ENCODE peak calls at places on chromosomes 7 and 10, in five cellular contexts. T, L, E, C and O are unnamed samples. For H3K4me1, the result is how much of the 10 kb centered on the place peaks cover.

GRCh38 chr10:132122097-132122861 is 56.5 kb downstream of the JAKMIP3 start:
- DNase-seq in T (no peak), L (no peak), C (no peak), E (no peak), O (peak)

GRCh38 chr10:94076325-94076841 is 82.7 kb downstream of the PLCE1 start:
- DNase-seq in T (peak), L (no peak), C (no peak), E (peak), O (no peak)

GRCh38 chr7:74012842-74013249 is 15.1 kb upstream of the ELN start:
- DNase-seq in L (peak), C (no peak), E (no peak), T (no peak), O (peak)

GRCh38 chr10:110358869-110359629 is 54.3 kb upstream of the SMNDC1 start:
- DNase-seq in T (peak), E (no peak), L (peak), C (no peak), O (no peak)

GRCh38 chr10:114550756-114551290 is 107.3 kb downstream of the ABLIM1 start:
- DNase-seq in C (no peak), T (peak), E (no peak), L (no peak), O (no peak)

GRCh38 chr10:1149793-1150637 is 93.8 kb downstream of the WDR37 start:
- DNase-seq in L (no peak), T (no peak), E (peak), C (no peak), O (no peak)

GRCh38 chr10:88317099-88317498 is 266.0 kb downstream of the RNLS start:
- DNase-seq in E (no peak), C (no peak), L (no peak), T (no peak), O (no peak)

GRCh38 chr10:120741415-120741814 is 109.7 kb upstream of the WDR11 start:
- DNase-seq in T (no peak), E (no peak), L (no peak), C (no peak), O (no peak)

DNA sequence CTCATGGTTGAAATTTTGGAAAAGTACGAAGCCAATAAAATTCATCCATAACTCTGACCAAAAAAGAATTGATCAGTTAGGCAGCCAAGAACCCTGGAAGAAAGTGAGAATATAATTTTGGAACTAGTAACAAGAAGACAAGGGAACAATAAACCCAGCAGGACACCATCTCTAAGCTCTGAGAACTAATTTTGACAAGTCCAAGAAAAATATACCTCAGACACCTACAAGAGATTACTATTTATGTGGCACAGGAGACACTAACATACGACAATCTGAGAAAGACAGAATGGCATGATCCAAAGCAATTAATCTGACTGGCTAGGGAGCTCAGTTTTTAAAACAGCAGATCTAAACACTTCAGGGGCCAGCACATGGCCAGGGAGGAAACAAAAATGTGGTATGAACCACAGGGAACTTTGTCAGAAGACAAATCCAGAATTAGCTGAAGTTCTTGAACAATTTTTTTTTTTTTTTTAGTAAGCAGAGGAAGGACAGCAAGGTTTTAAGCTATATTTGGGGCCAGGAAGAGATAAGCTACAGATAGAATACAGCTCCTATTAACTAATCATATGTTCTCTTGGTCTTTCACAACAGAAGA is 38.9 kb downstream of the PARD3 start:
- DNase-seq in L (no peak), C (no peak), T (no peak), E (no peak), O (no peak)
- H3K4me1 ChIP-seq in L (under half), C (under half), T (under half), E (under half), O (under half)

DNA sequence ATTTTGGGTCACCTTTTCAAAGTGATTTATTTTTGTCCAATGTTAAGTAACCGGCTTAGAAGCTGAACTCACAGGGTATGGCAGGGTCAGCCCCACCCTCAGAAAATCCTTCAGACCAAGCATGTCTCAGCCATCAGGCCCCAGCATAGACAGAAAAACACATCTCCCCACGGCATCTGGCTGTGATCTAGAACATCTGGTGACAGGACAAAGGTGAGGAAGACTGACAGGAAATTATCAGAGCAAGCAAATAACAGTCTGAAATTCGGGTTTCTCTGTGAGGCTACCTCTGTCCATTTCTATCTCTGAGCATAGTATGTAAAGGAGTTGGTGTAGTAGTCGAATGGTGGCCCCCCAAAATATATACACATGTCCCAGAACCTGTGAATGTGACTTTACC is 177.0 kb upstream of the C1GALT1 start:
- DNase-seq in L (no peak), T (no peak), C (no peak), E (no peak), O (no peak)
- H3K27ac ChIP-seq in L (no peak), T (no peak), C (no peak), E (no peak), O (no peak)

GRCh38 chr10:113071446-113071845 is 121.4 kb downstream of the TCF7L2 start:
- DNase-seq in C (no peak), E (peak), L (peak), T (no peak), O (peak)
- H3K4me1 ChIP-seq in C (half or more), E (under half), L (under half), T (under half), O (under half)

DNA sequence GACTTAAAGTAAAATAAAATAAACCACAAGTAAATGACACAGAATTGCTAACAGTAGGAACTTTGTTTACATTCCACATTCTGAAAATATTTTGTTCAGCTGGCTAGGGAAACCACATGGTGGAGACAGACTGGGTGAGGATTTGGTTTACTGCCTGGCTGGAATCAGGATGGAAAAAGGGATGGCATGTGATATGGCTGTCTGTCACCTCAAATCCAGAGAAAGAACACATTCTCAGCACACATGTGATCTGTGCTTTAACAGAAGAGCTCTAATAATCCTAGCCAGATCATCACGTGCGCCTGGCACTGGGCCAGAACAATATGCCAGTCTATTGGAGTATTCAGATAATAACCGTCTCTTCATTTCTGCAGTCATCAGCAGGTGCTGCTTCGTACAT is 90.9 kb upstream of the PIP4K2A start:
- DNase-seq in E (no peak), L (no peak), T (no peak), C (peak), O (no peak)
- H3K27ac ChIP-seq in E (no peak), L (no peak), T (no peak), C (no peak), O (peak)

GRCh38 chr7:1516586-1517251 is 12.5 kb upstream of the INTS1 start:
- DNase-seq in E (no peak), T (peak), C (no peak), L (no peak), O (peak)
- H3K4me1 ChIP-seq in E (under half), T (under half), C (half or more), L (under half), O (under half)

DNA sequence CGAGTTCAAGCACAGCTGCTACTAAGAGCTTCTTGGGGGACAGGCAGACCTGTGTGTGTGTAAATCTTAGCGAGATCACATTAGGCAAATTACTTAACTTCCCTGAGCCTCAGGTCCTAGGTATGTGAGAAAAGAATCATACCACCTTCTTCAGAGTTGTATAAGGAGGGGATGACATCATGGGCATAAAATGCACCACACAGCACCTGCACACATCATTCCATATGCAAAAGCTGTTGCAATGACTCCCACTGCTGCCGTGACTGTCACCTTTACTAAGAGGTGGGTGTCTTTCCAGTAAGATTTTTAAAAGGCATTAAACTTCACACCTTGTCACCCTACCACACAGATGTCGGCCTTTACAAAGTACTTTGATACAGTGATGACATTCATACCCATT is 146.0 kb downstream of the FANK1 start:
- DNase-seq in E (no peak), T (no peak), C (no peak), L (no peak), O (no peak)
- H3K27ac ChIP-seq in E (no peak), T (no peak), C (no peak), L (peak), O (no peak)